ENCODE peak calls at places on chromosomes 4 and X, in four cellular contexts. Z is GM12878, B is GM23338, K is SK-N-SH. U is an unnamed sample.

GRCh38 chr4:78645853-78646757 is 94.5 kb downstream of the ANXA3 start:
- DNase-seq in K (no peak), Z (no peak), B (no peak), U (peak; percentile 15)

GRCh38 chrX:84170931-84171330 is 17.1 kb downstream of the RPS6KA6 start:
- DNase-seq in B (no peak), K (no peak), Z (no peak), U (no peak)

GRCh38 chrX:118226060-118226428 is 109.4 kb upstream of the KLHL13 start:
- DNase-seq in K (peak; percentile 35), Z (peak; percentile 28), B (peak; percentile 16), U (peak; percentile 10)

GRCh38 chr4:1194028-1194900 is 21.9 kb upstream of the SPON2 start:
- DNase-seq in Z (no peak), K (peak; percentile 87), B (peak; percentile 57), U (no peak)

GRCh38 chr4:949656-950055 is 17.4 kb downstream of the TMEM175 start:
- DNase-seq in B (no peak), K (peak; percentile 10), Z (no peak), U (no peak)

GRCh38 chrX:40167240-40168182 is 69.8 kb upstream of the BCOR start:
- DNase-seq in K (no peak), B (peak; percentile 85), Z (no peak), U (no peak)

GRCh38 chr4:101218346-101218745 is 129.0 kb downstream of the PPP3CA start:
- DNase-seq in K (no peak), Z (no peak), B (no peak), U (no peak)

GRCh38 chrX:42093756-42094155 is 170.4 kb upstream of the CASK start:
- DNase-seq in Z (peak; percentile 43), B (no peak), K (no peak), U (no peak)

GRCh38 chr4:177489847-177490246 is 47.6 kb upstream of the AGA start:
- DNase-seq in B (no peak), K (no peak), Z (no peak), U (no peak)

GRCh38 chr4:110636677-110637407 is 14.0 kb upstream of the PITX2 start:
- DNase-seq in K (no peak), B (peak; percentile 83), Z (no peak), U (no peak)

GRCh38 chr4:154164931-154165839 is 326.4 kb downstream of the DCHS2 start:
- DNase-seq in B (no peak), K (no peak), Z (peak; percentile 69), U (peak; percentile 18)

GRCh38 chr4:184472540-184473264 is 1.6 kb downstream of the IRF2 start:
- DNase-seq in K (peak; percentile 87), Z (no peak), B (peak; percentile 79), U (no peak)

GRCh38 chrX:38768079-38768478 is 33.2 kb upstream of the MID1IP1 start:
- DNase-seq in Z (no peak), B (no peak), K (peak; percentile 19), U (peak; percentile 1)

GRCh38 chrX:24081661-24082154 is 27.0 kb downstream of the EIF2S3 start:
- DNase-seq in Z (no peak), K (peak; percentile 51), B (peak; percentile 57), U (peak; percentile 42)

GRCh38 chrX:4674028-4674782 is 960.8 kb upstream of the PRKX start:
- DNase-seq in B (no peak), K (no peak), Z (no peak), U (no peak)

GRCh38 chr4:77959566-77960338 is 97.1 kb downstream of the MRPL1 start:
- DNase-seq in K (peak; percentile 37), B (peak; percentile 82), Z (peak; percentile 12), U (peak; percentile 18)

GRCh38 chr4:84826681-84827080 is 139.8 kb downstream of the WDFY3 start:
- DNase-seq in K (peak; percentile 17), Z (no peak), B (no peak), U (no peak)

GRCh38 chr4:142703694-142704309 is 142.3 kb downstream of the INPP4B start:
- DNase-seq in Z (no peak), B (no peak), K (no peak), U (no peak)

GRCh38 chrX:51569561-51569960 is 49.2 kb downstream of the CENPVL3 start:
- DNase-seq in K (no peak), Z (no peak), B (no peak), U (no peak)

GRCh38 chrX:1502241-1502640 is 34.7 kb downstream of the P2RY8 start:
- DNase-seq in Z (no peak), B (no peak), K (no peak), U (no peak)

GRCh38 chrX:1511150-1511549 is 25.8 kb downstream of the P2RY8 start:
- DNase-seq in K (no peak), B (no peak), Z (no peak), U (no peak)

GRCh38 chrX:1502853-1503252 is 34.1 kb downstream of the P2RY8 start:
- DNase-seq in B (no peak), K (no peak), Z (no peak), U (no peak)

GRCh38 chrX:1507511-1508463 is 29.2 kb downstream of the P2RY8 start:
- DNase-seq in K (no peak), Z (peak; percentile 95), B (no peak), U (no peak)

DNA sequence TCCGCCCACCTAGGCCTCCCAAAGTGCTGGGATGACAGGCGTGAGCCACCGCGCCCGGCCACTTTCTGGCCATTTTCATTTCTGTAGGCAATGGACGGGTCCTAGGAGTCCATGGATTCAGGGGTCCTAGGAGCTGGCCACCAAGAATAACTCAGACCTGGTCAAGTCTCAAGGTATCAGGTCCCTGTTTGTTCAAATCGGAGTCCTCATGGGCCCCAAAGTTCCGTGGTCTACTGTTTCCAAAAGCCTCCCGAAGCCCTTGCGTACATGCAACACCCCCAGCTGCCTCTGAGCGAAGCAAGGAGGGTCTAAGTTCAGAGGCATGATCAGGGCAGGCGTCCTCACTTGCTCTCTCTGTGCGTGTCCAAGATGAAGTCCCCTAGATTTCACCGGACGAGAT is 30.1 kb downstream of the P2RY8 start:
- DNase-seq in Z (no peak), K (no peak), B (no peak), U (no peak)
- H3K4me1 ChIP-seq in Z (peaks cover 57% of the 10 kb centered on the region), K (no peaks in the 10 kb centered on the region), B (no peaks in the 10 kb centered on the region), U (no peaks in the 10 kb centered on the region)

GRCh38 chr4:155974957-155975356 is 21.3 kb upstream of the CTSO start:
- DNase-seq in K (no peak), Z (no peak), B (no peak), U (no peak)
- TF ChIP-seq REST in K (no peak), Z (no peak), B (no peak), U (no peak)

GRCh38 chr4:24370421-24370820 is 213.9 kb downstream of the DHX15 start:
- DNase-seq in B (no peak), K (no peak), Z (no peak), U (no peak)

GRCh38 chr4:24369630-24370029 is 214.7 kb downstream of the DHX15 start:
- DNase-seq in B (no peak), Z (no peak), K (no peak), U (no peak)

GRCh38 chr4:24372915-24373314 is 211.4 kb downstream of the DHX15 start:
- DNase-seq in B (no peak), K (no peak), Z (no peak), U (no peak)

GRCh38 chr4:24373662-24374061 is 210.7 kb downstream of the DHX15 start:
- DNase-seq in Z (no peak), B (no peak), K (no peak), U (no peak)

GRCh38 chr4:24372341-24372740 is 212.0 kb downstream of the DHX15 start:
- DNase-seq in B (no peak), K (no peak), Z (no peak), U (no peak)
- H3K27me3 ChIP-seq in B (no peaks in the 10 kb centered on the region), K (no peaks in the 10 kb centered on the region), Z (no peaks in the 10 kb centered on the region), U (no peaks in the 10 kb centered on the region)

DNA sequence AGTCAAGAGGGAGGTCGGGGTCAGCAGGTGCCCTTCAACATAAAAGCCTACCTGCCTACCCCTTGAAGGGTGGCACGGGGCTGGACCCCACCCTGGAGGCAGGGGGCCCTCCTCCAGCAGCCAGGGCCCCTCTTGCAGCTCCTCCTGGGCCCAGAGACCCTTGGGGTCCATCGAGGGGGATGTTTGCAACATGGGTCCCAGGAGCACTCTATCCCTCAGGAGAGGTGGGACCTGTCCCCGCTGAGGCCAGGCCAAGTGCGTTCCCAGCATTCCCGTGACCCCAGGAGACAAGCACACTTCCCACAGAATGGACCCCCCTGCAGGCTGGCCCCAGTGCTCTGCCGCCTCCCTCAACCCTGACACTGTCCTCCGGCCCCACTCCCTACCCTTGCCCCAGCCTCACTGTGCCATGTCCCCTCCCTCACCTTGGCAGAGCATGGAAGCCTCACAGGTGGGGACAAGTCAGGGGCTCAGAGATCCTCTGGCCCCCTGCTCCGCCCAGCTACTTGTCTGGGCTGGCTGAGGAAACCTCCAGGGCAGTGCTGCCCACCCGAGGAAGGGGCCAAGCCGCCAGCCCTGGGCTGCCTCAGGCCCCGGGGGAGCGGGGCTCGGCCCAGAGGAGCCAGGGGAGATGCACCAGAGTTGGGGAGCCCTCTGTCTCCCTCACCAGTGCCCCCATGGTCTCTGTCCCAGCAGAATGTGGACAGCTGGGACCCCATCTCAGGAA is 2.2 kb downstream of the MXD4 start:
- DNase-seq in B (no peak), Z (no peak), K (no peak), U (no peak)
- H3K4me1 ChIP-seq in B (no peaks in the 10 kb centered on the region), Z (no peaks in the 10 kb centered on the region), K (peaks cover 72% of the 10 kb centered on the region), U (no peaks in the 10 kb centered on the region)

GRCh38 chrX:80471582-80471981 is 51.3 kb downstream of the TENT5D start:
- DNase-seq in Z (no peak), K (no peak), B (no peak), U (no peak)
- TF ChIP-seq REST in Z (no peak), K (no peak), B (no peak), U (no peak)

DNA sequence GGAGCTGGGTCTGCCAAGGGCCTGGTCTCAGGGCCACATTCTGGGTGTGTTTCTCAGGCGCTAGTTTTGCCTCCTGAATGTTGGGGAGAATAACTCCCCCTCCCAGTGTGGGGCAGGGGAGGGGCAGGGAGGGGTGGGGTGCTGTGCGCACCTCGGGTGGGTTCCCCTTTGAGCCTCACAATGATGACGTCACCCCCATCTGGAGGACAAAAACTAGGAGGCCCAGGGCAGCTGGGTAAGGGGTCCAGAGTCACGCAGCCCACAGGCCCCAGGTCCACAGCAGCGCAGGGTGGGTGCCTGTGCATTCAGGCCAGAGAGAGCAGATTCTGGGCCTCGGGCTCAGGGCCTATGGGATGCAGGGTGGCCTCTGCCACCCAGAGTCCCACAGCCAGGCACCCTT is 23.7 kb upstream of the HMX1 start:
- DNase-seq in Z (no peak), B (no peak), K (no peak), U (no peak)
- H3K27me3 ChIP-seq in Z (no peaks in the 10 kb centered on the region), B (peaks cover 83% of the 10 kb centered on the region), K (no peaks in the 10 kb centered on the region), U (no peaks in the 10 kb centered on the region)

GRCh38 chr4:3523146-3523627 is 9.0 kb downstream of the LRPAP1 start:
- DNase-seq in K (no peak), B (no peak), Z (no peak), U (no peak)
- H3K4me1 ChIP-seq in K (no peaks in the 10 kb centered on the region), B (no peaks in the 10 kb centered on the region), Z (no peaks in the 10 kb centered on the region), U (no peaks in the 10 kb centered on the region)

GRCh38 chr4:128427832-128428366 is 140.3 kb upstream of the PGRMC2 start:
- DNase-seq in K (peak; percentile 38), Z (no peak), B (peak; percentile 5), U (peak; percentile 10)
- TF ChIP-seq REST in K (no peak), Z (no peak), B (no peak), U (no peak)